ENCODE peak calls at places on chromosomes 2 and 18, in nine cellular contexts. K is HCT116; J is AG04449; X is HFFc6; D is SW 1271; O is heart left ventricle; G is stimulated activated CD4-positive, alpha-beta T cell treated with anti-CD3 and anti-CD28 coated beads, Interleukin-2, amount 100 ng/mL, for 48 hours; N is activated CD4-positive, alpha-beta T cell treated with anti-CD3 and anti-CD28 coated beads, Interleukin-2, amount 50 U/mL, for 24 hours; P is ACHN. A is an unnamed sample.

GRCh38 chr18:42929181-42929580 is 186.3 kb downstream of the RIT2 start:
- DNase-seq in K (no peak), J (no peak), X (no peak), D (no peak), O (no peak), G (no peak), N (no peak), P (no peak), A (no peak)

GRCh38 chr2:160984426-160985077 is 175.7 kb upstream of the TANK start:
- DNase-seq in K (no peak), J (no peak), X (no peak), D (no peak), O (peak), G (no peak), N (no peak), P (no peak), A (no peak)

GRCh38 chr18:63511285-63511684 is 30.9 kb upstream of the SERPINB12 start:
- DNase-seq in K (peak), J (no peak), X (peak), D (peak), O (no peak), G (no peak), N (no peak), P (peak), A (peak)

GRCh38 chr2:119476301-119477117 is 44.9 kb downstream of the TMEM37 start:
- DNase-seq in K (peak), J (no peak), X (peak), D (peak), O (peak), G (peak), N (no peak), P (peak), A (peak)

GRCh38 chr2:166057363-166058169 is 70.3 kb downstream of the SCN1A start:
- DNase-seq in K (no peak), J (no peak), X (peak), D (peak), O (no peak), G (no peak), N (no peak), P (peak), A (peak)

GRCh38 chr18:24500766-24501165 is 40.3 kb downstream of the HRH4 start:
- DNase-seq in K (no peak), J (no peak), X (no peak), D (no peak), O (no peak), G (no peak), N (no peak), P (no peak), A (no peak)

GRCh38 chr2:232438951-232439757 is 16.8 kb upstream of the ALPI start:
- DNase-seq in K (no peak), J (no peak), X (no peak), D (peak), O (no peak), G (peak), N (no peak), P (no peak), A (peak)

GRCh38 chr2:225841314-225841713 is 441.8 kb downstream of the NYAP2 start:
- DNase-seq in K (no peak), J (no peak), X (no peak), D (no peak), O (no peak), G (no peak), N (no peak), P (no peak), A (no peak)

GRCh38 chr2:191246820-191247380 is 1.7 kb downstream of the MYO1B start:
- DNase-seq in K (no peak), J (no peak), X (no peak), D (no peak), O (no peak), G (no peak), N (no peak), P (no peak), A (no peak)

GRCh38 chr2:168687314-168687713 is 115.1 kb upstream of the NOSTRIN start:
- DNase-seq in K (no peak), J (no peak), X (peak), D (peak), O (no peak), G (no peak), N (no peak), P (peak), A (peak)

GRCh38 chr18:75250471-75250821 is 39.8 kb downstream of the TSHZ1 start:
- DNase-seq in K (no peak), J (no peak), X (no peak), D (no peak), O (no peak), G (no peak), N (no peak), P (no peak), A (no peak)

A was measured in NCI-H460.